ENCODE peak calls at places on chromosomes 4 and X, in six cellular contexts. P is transverse colon, T is cardiac muscle cell, N is OCI-LY7, L is dorsolateral prefrontal cortex, W is HL-60. Q is an unnamed sample.

GRCh38 chrX:71917621-71918341 is 7.1 kb downstream of the NHSL2 start:
- DNase-seq in P (no peak), T (peak), N (no peak), L (no peak), W (no peak), Q (no peak)

GRCh38 chr4:107408968-107409367 is 311.1 kb downstream of the PAPSS1 start:
- DNase-seq in P (no peak), T (no peak), N (no peak), L (no peak), W (no peak), Q (no peak)

GRCh38 chrX:54921427-54922021 is 900 bp downstream of the TRO start:
- DNase-seq in P (peak), T (peak), N (no peak), L (peak), W (no peak), Q (peak)

GRCh38 chr4:94826206-94826605 is 68.5 kb downstream of the BMPR1B start:
- DNase-seq in P (no peak), T (no peak), N (no peak), L (no peak), W (no peak), Q (no peak)

GRCh38 chrX:140504371-140505324 is at the start of gene SOX3:
- DNase-seq in P (no peak), T (no peak), N (no peak), L (no peak), W (no peak), Q (no peak)

GRCh38 chr4:173990126-173990878 is 293.2 kb downstream of the FBXO8 start:
- DNase-seq in P (no peak), T (peak), N (peak), L (no peak), W (no peak), Q (no peak)

GRCh38 chr4:48483006-48483776 is at the start of gene SLC10A4:
- DNase-seq in P (no peak), T (no peak), N (no peak), L (no peak), W (no peak), Q (no peak)

GRCh38 chr4:181261279-181261678 is 981.9 kb upstream of the TENM3 start:
- DNase-seq in P (no peak), T (no peak), N (peak), L (no peak), W (no peak), Q (no peak)

GRCh38 chr4:119743644-119744043 is 115.0 kb upstream of the PDE5A start:
- DNase-seq in P (no peak), T (no peak), N (no peak), L (no peak), W (no peak), Q (no peak)

GRCh38 chr4:11428701-11429571 is at the start of gene HS3ST1:
- DNase-seq in P (peak), T (peak), N (no peak), L (peak), W (peak), Q (peak)

GRCh38 chr4:3784469-3785291 is 18.5 kb downstream of the ADRA2C start:
- DNase-seq in P (no peak), T (no peak), N (no peak), L (no peak), W (no peak), Q (no peak)

GRCh38 chr4:82050806-82051205 is 323.0 kb downstream of the HNRNPD start:
- DNase-seq in P (no peak), T (no peak), N (no peak), L (no peak), W (no peak), Q (no peak)

GRCh38 chr4:168797176-168797575 is 212.9 kb downstream of the CBR4 start:
- DNase-seq in P (no peak), T (peak), N (no peak), L (no peak), W (no peak), Q (no peak)

GRCh38 chr4:187606581-187606980 is 389.0 kb upstream of the ZFP42 start:
- DNase-seq in P (peak), T (peak), N (peak), L (no peak), W (peak), Q (peak)

GRCh38 chr4:82770607-82771006 is 28.0 kb downstream of the SCD5 start:
- DNase-seq in P (no peak), T (no peak), N (no peak), L (peak), W (no peak), Q (peak)

GRCh38 chr4:3254302-3255131 is 5.6 kb downstream of the MSANTD1 start:
- DNase-seq in P (peak), T (no peak), N (no peak), L (peak), W (no peak), Q (no peak)

DNA sequence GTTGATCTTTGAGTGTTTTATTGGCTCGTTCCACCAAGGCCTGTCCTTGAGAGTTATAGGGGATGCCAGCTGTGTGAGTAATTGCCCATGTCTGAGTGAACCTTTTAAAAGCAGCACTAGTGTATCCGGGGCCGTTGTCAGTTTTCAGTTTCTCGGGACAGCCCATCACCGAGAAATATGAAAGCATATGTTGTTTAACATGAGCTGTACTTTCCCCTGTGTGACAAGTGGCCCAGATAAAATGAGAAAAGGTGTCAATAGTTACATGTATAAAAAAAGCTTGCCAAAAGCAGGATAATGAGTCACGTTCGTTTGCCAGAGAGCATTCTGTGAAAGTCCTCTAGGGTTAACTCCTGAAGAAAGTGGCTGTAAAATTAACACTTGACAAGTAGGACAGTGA is 48.6 kb upstream of the RASSF6 start:
- DNase-seq in P (no peak), T (peak), N (no peak), L (no peak), W (no peak), Q (no peak)
- H3K27ac ChIP-seq in P (no peak), T (no peak), N (no peak), L (no peak), W (no peak), Q (no peak)

DNA sequence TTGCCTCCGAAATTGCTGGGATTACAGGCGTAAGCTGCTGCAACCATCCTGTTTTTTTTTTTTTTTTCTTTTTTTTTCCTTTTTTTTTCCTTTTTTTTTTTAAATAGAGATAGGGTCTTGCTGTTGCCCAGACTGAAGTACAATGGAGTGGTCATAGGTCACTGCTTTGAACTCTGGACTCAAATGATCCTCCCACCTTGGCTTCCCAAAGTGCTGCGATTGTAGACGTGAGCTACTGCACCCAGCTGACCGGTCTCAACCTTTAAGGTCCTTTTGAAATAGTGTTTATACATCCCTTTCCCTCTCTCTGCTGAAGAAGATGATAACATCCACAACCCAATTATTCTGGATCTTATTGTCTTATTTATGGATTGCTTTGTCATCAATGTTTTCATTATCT is 548.7 kb downstream of the GBA3 start:
- DNase-seq in P (no peak), T (no peak), N (no peak), L (no peak), W (no peak), Q (no peak)
- H3K27ac ChIP-seq in P (no peak), T (no peak), N (no peak), L (no peak), W (no peak), Q (no peak)

GRCh38 chr4:143391261-143391660 is 54.6 kb downstream of the GAB1 start:
- DNase-seq in P (no peak), T (no peak), N (peak), L (no peak), W (no peak), Q (no peak)

GRCh38 chr4:143393195-143393594 is 56.5 kb downstream of the GAB1 start:
- DNase-seq in P (no peak), T (no peak), N (no peak), L (no peak), W (no peak), Q (no peak)

GRCh38 chr4:143389543-143390195 is 53.0 kb downstream of the GAB1 start:
- DNase-seq in P (no peak), T (no peak), N (no peak), L (no peak), W (no peak), Q (no peak)

GRCh38 chr4:143391895-143392294 is 55.2 kb downstream of the GAB1 start:
- DNase-seq in P (no peak), T (peak), N (no peak), L (no peak), W (no peak), Q (no peak)

GRCh38 chr4:143390764-143391163 is 54.1 kb downstream of the GAB1 start:
- DNase-seq in P (peak), T (no peak), N (peak), L (no peak), W (no peak), Q (no peak)
- H3K27ac ChIP-seq in P (peak), T (peak), N (peak), L (peak), W (no peak), Q (peak)

GRCh38 chr4:77154761-77155499 is 2.1 kb upstream of the CCNG2 start:
- DNase-seq in P (no peak), T (no peak), N (peak), L (no peak), W (no peak), Q (no peak)
- H3K27ac ChIP-seq in P (peak), T (no peak), N (peak), L (peak), W (no peak), Q (peak)

GRCh38 chrX:49190783-49191032 is 4.5 kb upstream of the PRICKLE3 start:
- DNase-seq in P (no peak), T (no peak), N (no peak), L (no peak), W (no peak), Q (no peak)
- H3K27ac ChIP-seq in P (peak), T (peak), N (peak), L (peak), W (peak), Q (peak)

GRCh38 chr4:74433541-74434172 is 11.3 kb upstream of the AREG start:
- DNase-seq in P (no peak), T (no peak), N (peak), L (no peak), W (no peak), Q (no peak)

GRCh38 chr4:74433043-74433442 is 11.9 kb upstream of the AREG start:
- DNase-seq in P (no peak), T (peak), N (no peak), L (no peak), W (no peak), Q (no peak)

GRCh38 chr4:74428278-74428677 is 16.7 kb upstream of the AREG start:
- DNase-seq in P (no peak), T (peak), N (no peak), L (no peak), W (no peak), Q (no peak)

GRCh38 chr4:74435296-74435695 is 9.6 kb upstream of the AREG start:
- DNase-seq in P (no peak), T (no peak), N (no peak), L (no peak), W (no peak), Q (no peak)

DNA sequence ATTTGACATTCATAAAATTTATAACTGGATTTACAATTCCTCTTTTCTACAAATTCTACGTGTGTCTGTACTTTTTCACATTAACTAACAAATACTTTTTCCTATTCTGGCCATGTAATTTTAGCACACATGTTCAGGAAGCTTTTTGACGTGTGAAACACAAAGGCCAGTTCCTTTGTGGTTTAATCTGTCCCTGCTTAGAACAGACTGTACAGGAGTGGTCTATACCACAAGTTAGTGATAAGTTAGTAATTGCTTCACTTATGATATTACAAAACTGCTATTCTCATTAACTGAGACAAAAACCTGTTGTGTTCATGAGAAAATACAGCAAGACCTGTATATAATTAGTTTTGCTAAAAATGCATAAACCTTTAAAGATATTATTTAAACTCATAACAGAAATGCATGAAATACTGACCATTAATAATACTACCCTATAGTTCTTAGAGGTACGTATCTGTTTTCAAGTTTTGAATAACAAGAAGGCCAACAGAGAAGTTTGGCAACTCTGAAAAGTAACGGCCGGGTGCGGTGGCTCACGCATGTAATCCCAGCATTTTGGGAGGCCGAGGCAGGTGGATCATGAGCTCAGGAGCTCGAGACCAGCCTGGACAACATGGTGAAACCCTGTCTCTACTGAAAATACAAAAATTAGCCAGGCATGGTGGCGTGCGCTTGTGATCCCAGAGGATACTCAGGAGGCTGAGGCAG is 13.7 kb upstream of the AREG start:
- DNase-seq in P (no peak), T (peak), N (no peak), L (no peak), W (peak), Q (no peak)
- H3K27ac ChIP-seq in P (no peak), T (no peak), N (no peak), L (no peak), W (peak), Q (no peak)

DNA sequence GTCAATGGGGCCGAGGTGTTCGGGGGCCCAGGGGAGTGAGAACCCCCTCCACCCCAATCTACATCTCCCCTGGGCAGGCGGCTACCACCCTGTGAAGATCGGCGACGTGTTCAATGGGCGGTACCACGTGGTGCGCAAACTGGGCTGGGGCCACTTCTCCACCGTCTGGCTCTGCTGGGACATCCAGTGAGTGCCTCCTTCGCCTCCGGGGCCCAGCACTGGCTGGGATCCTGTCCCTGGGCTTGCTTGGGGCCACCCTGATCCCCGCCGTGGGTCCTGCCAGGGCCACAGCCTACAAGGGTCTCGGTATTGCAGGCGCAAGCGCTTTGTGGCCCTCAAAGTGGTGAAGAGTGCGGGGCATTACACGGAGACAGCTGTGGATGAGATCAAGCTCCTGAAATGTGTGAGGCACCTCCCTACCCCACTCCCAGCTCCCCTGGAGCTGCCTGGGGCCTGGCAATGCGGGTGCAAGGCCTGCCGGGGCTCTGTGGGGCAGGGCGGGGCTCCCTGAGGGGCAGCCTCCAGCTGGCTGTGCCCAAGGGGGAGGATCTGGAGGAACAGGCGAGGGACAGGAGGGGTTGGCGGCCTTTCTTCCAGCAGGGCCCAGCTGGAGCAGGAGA is 697 bp downstream of the SRPK3 start:
- DNase-seq in P (no peak), T (no peak), N (no peak), L (no peak), W (no peak), Q (no peak)
- H3K27ac ChIP-seq in P (peak), T (no peak), N (no peak), L (peak), W (no peak), Q (peak)

DNA sequence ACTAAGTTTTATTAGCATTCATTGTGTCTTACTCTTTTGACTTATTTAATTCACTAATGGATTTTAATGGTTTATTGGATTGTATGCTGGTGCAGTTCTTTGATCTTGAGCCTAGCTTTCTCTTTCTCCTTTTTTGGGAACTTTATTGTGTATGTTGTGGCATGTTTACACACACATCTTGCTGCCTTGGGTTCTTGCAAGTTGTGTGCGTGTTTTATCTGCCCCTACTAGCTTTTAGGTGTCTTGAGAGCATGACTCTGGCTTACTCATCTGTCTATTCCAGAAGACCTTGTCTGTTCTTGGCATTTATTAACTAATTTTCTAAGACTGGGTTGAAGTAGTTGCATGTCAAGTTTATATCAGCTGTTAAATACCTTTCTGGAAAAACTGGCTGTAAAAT is 2.7 kb downstream of the TMEM165 start:
- DNase-seq in P (no peak), T (peak), N (no peak), L (no peak), W (no peak), Q (no peak)
- H3K27ac ChIP-seq in P (peak), T (no peak), N (peak), L (peak), W (no peak), Q (peak)

DNA sequence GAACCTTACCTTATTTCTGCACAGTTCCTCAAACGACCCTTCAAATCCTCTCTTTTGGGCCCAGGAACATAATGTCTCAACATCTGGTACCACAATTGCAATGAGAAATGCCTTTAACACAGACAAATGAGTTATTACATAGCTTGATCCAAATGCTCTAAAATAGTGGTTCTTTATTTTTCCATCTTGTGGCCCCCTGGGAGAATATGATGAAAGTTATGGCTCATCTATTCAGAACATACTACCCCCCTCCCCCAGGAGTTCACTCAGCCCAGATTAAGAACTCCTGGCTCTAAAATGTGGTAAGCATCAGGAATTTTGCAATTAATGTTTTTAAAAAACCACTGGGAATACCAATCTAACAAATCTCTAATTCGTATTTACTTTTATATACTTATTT is 23.9 kb upstream of the CENPU start:
- DNase-seq in P (no peak), T (peak), N (no peak), L (no peak), W (no peak), Q (no peak)
- H3K27ac ChIP-seq in P (no peak), T (peak), N (no peak), L (no peak), W (no peak), Q (no peak)